ENCODE peak calls at places on chromosomes 12 and 14, in five cellular contexts. N, U, K, V and A are unnamed samples.

GRCh38 chr12:31041033-31041564 is 32.6 kb upstream of the DDX11 start:
- DNase-seq in K (no peak), U (no peak), N (no peak), V (no peak), A (no peak)

GRCh38 chr12:92421701-92422100 is 276.1 kb upstream of the BTG1 start:
- DNase-seq in U (no peak), N (no peak), V (no peak), K (no peak), A (peak; percentile 11)

GRCh38 chr12:64088431-64089349 is 133.4 kb downstream of the KICS2 start:
- DNase-seq in N (no peak), U (no peak), K (peak; percentile 35), V (peak; percentile 91), A (peak; percentile 93)

GRCh38 chr14:90522585-90523191 is 125.9 kb downstream of the CALM1 start:
- DNase-seq in K (no peak), N (no peak), V (peak; percentile 73), U (no peak), A (no peak)

GRCh38 chr12:120698677-120699076 is 11.6 kb upstream of the UNC119B start:
- DNase-seq in V (no peak), K (no peak), N (no peak), U (no peak), A (peak; percentile 58)

GRCh38 chr14:105386581-105387529 is 11.5 kb upstream of the TEX22 start:
- DNase-seq in V (no peak), U (no peak), N (no peak), K (no peak), A (no peak)

GRCh38 chr12:103758310-103759089 is 82.5 kb downstream of the NT5DC3 start:
- DNase-seq in N (no peak), V (no peak), K (no peak), U (no peak), A (no peak)

GRCh38 chr12:108753969-108754368 is 22.7 kb upstream of the CORO1C start:
- DNase-seq in N (no peak), V (no peak), K (no peak), U (no peak), A (no peak)

GRCh38 chr12:26636710-26637328 is 196.2 kb downstream of the ITPR2 start:
- DNase-seq in U (no peak), K (no peak), V (peak; percentile 61), N (no peak), A (no peak)

GRCh38 chr14:78195431-78195830 is 25.3 kb downstream of the NRXN3 start:
- DNase-seq in N (no peak), V (no peak), K (no peak), U (no peak), A (no peak)

GRCh38 chr12:94100254-94100653 is 48.1 kb upstream of the PLXNC1 start:
- DNase-seq in N (no peak), V (no peak), K (no peak), U (no peak), A (no peak)

GRCh38 chr12:96986883-96987523 is 79.9 kb downstream of the NEDD1 start:
- DNase-seq in N (peak; percentile 12), U (no peak), K (no peak), V (peak; percentile 33), A (peak; percentile 8)

GRCh38 chr12:79959484-79959883 is 24.6 kb upstream of the PPP1R12A start:
- DNase-seq in V (no peak), K (no peak), N (no peak), U (no peak), A (no peak)

GRCh38 chr12:93186131-93186530 is 191.6 kb upstream of the NUDT4 start:
- DNase-seq in N (no peak), U (no peak), V (no peak), K (no peak), A (peak; percentile 85)

GRCh38 chr12:75705749-75706719 is 194.6 kb upstream of the KRR1 start:
- DNase-seq in V (peak; percentile 81), N (no peak), U (no peak), K (no peak), A (no peak)

GRCh38 chr12:117105902-117106301 is 6.7 kb upstream of the TESC start:
- DNase-seq in V (no peak), K (no peak), U (peak; percentile 34), N (no peak), A (no peak)